ENCODE peak calls at places on chromosomes 7 and 10, in four cellular contexts. N is fibroblast of lung, C is GM23248, R is H1. M is an unnamed sample.
A peak's percentile ranks its signal among the peaks of the same experiment; 100 is the strongest.

GRCh38 chr7:48004598-48004997 is 24.3 kb downstream of the SUN3 start:
- DNase-seq in C (no peak), N (no peak), R (no peak), M (no peak)

GRCh38 chr7:40611472-40611871 is 476.7 kb downstream of the SUGCT start:
- DNase-seq in C (no peak), N (no peak), R (no peak), M (no peak)

GRCh38 chr10:119701861-119702260 is 24.0 kb upstream of the INPP5F start:
- DNase-seq in N (peak; percentile 37), C (peak; percentile 51), R (no peak), M (peak; percentile 48)

GRCh38 chr7:99170730-99171074 is 26.8 kb upstream of the SMURF1 start:
- DNase-seq in R (no peak), N (no peak), C (no peak), M (no peak)

GRCh38 chr7:104795616-104796398 is 218.2 kb upstream of the KMT2E start:
- DNase-seq in C (no peak), N (no peak), R (no peak), M (peak; percentile 1)

GRCh38 chr7:132655071-132655761 is 78.9 kb upstream of the PLXNA4 start:
- DNase-seq in R (peak; percentile 55), N (peak; percentile 5), C (peak; percentile 8), M (peak; percentile 63)

GRCh38 chr7:88291401-88292173 is 15.1 kb downstream of the STEAP4 start:
- DNase-seq in N (no peak), C (peak; percentile 12), R (no peak), M (peak; percentile 84)

GRCh38 chr7:26649388-26649787 is 215.0 kb downstream of the SKAP2 start:
- DNase-seq in N (no peak), R (no peak), C (no peak), M (no peak)

GRCh38 chr10:70048309-70048708 is 4.3 kb upstream of the MACROH2A2 start:
- DNase-seq in R (no peak), C (no peak), N (no peak), M (no peak)

GRCh38 chr7:119482209-119482608 is 790.8 kb upstream of the KCND2 start:
- DNase-seq in C (peak; percentile 13), N (peak; percentile 4), R (peak; percentile 57), M (no peak)

GRCh38 chr7:106070201-106070551 is 41.9 kb downstream of the SYPL1 start:
- DNase-seq in C (no peak), R (no peak), N (no peak), M (no peak)

GRCh38 chr7:99379043-99379577 is 4.6 kb downstream of the ARPC1B start:
- DNase-seq in N (peak; percentile 87), R (no peak), C (peak; percentile 98), M (peak; percentile 84)

GRCh38 chr7:16826061-16826460 is 21.3 kb upstream of the AGR2 start:
- DNase-seq in R (no peak), N (no peak), C (peak; percentile 11), M (no peak)

GRCh38 chr10:24383681-24384106 is 174.8 kb downstream of the KIAA1217 start:
- DNase-seq in R (peak; percentile 75), N (peak; percentile 92), C (peak; percentile 98), M (peak; percentile 100)

GRCh38 chr7:116145245-116145852 is 65.0 kb upstream of the TES start:
- DNase-seq in R (no peak), N (no peak), C (no peak), M (no peak)

GRCh38 chr7:90212149-90212495 is 582 bp downstream of the STEAP2 start:
- DNase-seq in C (no peak), N (no peak), R (no peak), M (no peak)

GRCh38 chr10:126969310-126969709 is 64.1 kb downstream of the DOCK1 start:
- DNase-seq in C (peak; percentile 13), N (no peak), R (no peak), M (no peak)

GRCh38 chr10:132313305-132313704 is 5.6 kb upstream of the STK32C start:
- DNase-seq in C (no peak), R (no peak), N (no peak), M (no peak)

GRCh38 chr7:1696671-1697498 is 26.8 kb downstream of the ELFN1 start:
- DNase-seq in R (peak; percentile 45), N (no peak), C (no peak), M (no peak)

GRCh38 chr10:77943086-77943901 is 16.7 kb upstream of the DLG5 start:
- DNase-seq in N (peak; percentile 69), C (peak; percentile 89), R (peak; percentile 54), M (peak; percentile 82)

GRCh38 chr10:77940627-77941026 is 14.1 kb upstream of the DLG5 start:
- DNase-seq in C (no peak), N (no peak), R (no peak), M (no peak)

GRCh38 chr10:77941790-77942189 is 15.2 kb upstream of the DLG5 start:
- DNase-seq in R (no peak), C (no peak), N (no peak), M (no peak)

GRCh38 chr10:77949167-77949566 is 22.6 kb upstream of the DLG5 start:
- DNase-seq in R (peak; percentile 79), C (peak; percentile 85), N (peak; percentile 21), M (peak; percentile 74)

DNA sequence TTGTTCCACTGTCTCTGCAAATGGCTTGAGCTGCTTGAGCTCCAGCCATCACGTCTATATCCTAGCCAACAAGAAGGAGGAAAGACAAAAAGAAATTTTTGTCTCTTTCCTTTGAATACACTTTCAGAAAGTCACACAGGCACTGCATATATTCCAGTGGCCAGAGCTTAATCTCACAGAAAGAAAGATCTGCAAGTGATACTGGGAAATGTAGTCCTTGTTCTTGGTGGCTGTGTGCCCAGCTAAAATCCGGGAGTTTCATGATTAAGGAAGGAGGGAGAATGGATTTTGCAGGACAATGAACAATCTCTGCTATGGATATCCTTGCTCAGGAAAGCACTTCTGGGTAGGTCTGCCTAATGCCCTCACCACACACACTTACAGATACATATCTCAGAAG is 19.5 kb upstream of the DLG5 start:
- DNase-seq in R (no peak), C (no peak), N (peak; percentile 32), M (no peak)
- TF ChIP-seq EZH2 in R (no peak), C (no peak), N (no peak), M (no peak)

GRCh38 chr10:112282086-112282485 is 1.1 kb upstream of the TECTB start:
- DNase-seq in N (no peak), R (no peak), C (peak; percentile 61), M (no peak)

GRCh38 chr10:112283100-112283499 is at the start of gene TECTB:
- DNase-seq in C (no peak), R (no peak), N (no peak), M (no peak)

GRCh38 chr10:112280205-112280921 is 2.8 kb upstream of the TECTB start:
- DNase-seq in N (no peak), R (no peak), C (peak; percentile 70), M (no peak)

GRCh38 chr10:112278871-112279270 is 4.3 kb upstream of the TECTB start:
- DNase-seq in R (no peak), C (peak; percentile 42), N (no peak), M (no peak)

GRCh38 chr10:112279482-112279881 is 3.7 kb upstream of the TECTB start:
- DNase-seq in R (no peak), N (no peak), C (no peak), M (no peak)
- H3K4me2 ChIP-seq in R (peak overlapping the region; percentile 53), N (no peak overlapping the region), C (no peak overlapping the region), M (no peak overlapping the region)

DNA sequence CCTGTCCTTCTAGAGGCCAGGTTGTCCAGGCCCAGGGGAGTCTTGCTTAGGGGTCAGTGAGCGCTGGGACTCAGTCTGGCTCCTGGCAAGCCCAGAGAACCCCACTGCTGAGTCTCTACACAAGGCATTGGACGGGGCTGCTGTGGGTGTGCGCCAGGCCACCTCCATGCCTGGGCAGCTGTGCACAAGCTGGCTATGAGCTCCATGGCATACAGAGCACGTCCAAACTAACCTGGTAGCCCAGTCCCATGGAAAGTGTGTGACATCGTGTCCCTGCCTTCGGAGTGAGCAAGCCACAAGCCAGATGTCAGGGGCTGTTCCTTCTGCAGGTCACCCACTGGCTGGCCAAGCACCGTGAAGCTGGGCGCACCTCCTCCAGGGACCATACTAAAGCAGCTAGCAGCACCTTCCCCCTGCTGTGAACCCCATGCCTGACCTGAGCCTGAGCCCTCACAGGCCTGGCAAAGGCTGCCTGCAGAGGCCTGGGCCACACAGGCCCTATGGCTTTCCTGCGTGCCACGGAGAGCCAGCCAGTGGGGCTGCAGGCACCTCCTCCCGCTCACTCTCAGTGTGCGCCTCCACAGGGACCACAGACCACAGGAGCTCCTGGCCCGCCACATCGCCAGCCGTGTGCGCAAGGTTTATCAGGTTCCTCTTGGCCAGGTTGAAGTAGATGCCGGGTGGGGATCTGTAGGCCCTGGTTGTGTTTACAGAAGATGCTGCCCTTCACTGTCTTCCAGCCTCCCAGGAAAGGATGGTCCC is 219.8 kb downstream of the EBF3 start:
- DNase-seq in N (no peak), C (no peak), R (peak; percentile 35), M (no peak)
- TF ChIP-seq EZH2 in N (no peak), C (no peak), R (no peak), M (no peak)

DNA sequence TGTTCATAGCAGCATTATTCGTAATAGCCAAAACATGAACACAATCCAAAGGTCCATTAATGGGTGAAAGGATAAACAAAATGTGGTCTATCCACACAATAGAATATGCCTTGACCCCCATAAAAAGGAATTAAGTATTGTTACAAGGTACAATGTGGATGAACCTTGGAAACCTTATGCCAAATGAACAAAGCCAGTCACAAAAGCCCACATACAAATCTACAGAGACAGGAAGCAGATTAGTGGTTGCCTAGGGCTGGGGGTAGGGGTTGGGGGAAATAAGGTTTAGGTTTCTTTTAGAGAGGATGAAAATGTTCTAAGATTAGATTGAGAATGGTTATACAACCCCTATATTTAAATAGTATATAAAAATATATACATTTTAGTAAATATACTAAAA is 34.8 kb downstream of the PIP4K2A start:
- DNase-seq in R (no peak), N (no peak), C (no peak), M (no peak)
- H3K4me2 ChIP-seq in R (no peak overlapping the region), N (no peak overlapping the region), C (no peak overlapping the region), M (no peak overlapping the region)

GRCh38 chr7:114085592-114086490 is 167.0 kb upstream of the PPP1R3A start:
- DNase-seq in R (no peak), C (peak; percentile 83), N (peak; percentile 94), M (peak; percentile 68)

GRCh38 chr7:114087674-114088539 is 169.1 kb upstream of the PPP1R3A start:
- DNase-seq in R (peak; percentile 63), N (no peak), C (peak; percentile 16), M (no peak)

GRCh38 chr7:114086491-114086905 is 167.7 kb upstream of the PPP1R3A start:
- DNase-seq in N (no peak), C (peak; percentile 47), R (peak; percentile 51), M (no peak)

GRCh38 chr7:114086906-114087651 is 168.3 kb upstream of the PPP1R3A start:
- DNase-seq in C (peak; percentile 64), R (peak; percentile 56), N (peak; percentile 57), M (peak; percentile 25)

GRCh38 chr7:114088541-114088940 is 169.7 kb upstream of the PPP1R3A start:
- DNase-seq in C (no peak), N (no peak), R (no peak), M (no peak)
- TF ChIP-seq EZH2 in C (no peak), N (no peak), R (no peak), M (no peak)